ENCODE peak calls at places on chromosomes 13 and 19, in six cellular contexts. One of them, this sample, is unnamed.

GRCh38 chr19:43628646-43629326 is 9.4 kb upstream of the ZNF428 start:
- DNase-seq in HepG2: no peak
- DNase-seq in HCT116: no peak
- DNase-seq in SK-N-SH: no peak
- DNase-seq in H1: no peak
- DNase-seq in GM12878: no peak
- DNase-seq in this sample: no peak

GRCh38 chr13:46716821-46717220 is 80.1 kb downstream of the ESD start:
- DNase-seq in HepG2: no peak
- DNase-seq in HCT116: no peak
- DNase-seq in SK-N-SH: no peak
- DNase-seq in H1: no peak
- DNase-seq in GM12878: no peak
- DNase-seq in this sample: no peak

GRCh38 chr19:52138614-52139290 is 986 bp downstream of the ZNF616 start:
- DNase-seq in SK-N-SH: peak; percentile 61
- DNase-seq in HCT116: no peak
- DNase-seq in GM12878: no peak
- DNase-seq in H1: peak; percentile 13
- DNase-seq in HepG2: peak; percentile 34
- DNase-seq in this sample: peak; percentile 49

GRCh38 chr19:23054456-23054855 is 51.5 kb upstream of the ZNF728 start:
- DNase-seq in HCT116: no peak
- DNase-seq in HepG2: no peak
- DNase-seq in GM12878: no peak
- DNase-seq in H1: no peak
- DNase-seq in SK-N-SH: no peak
- DNase-seq in this sample: no peak

GRCh38 chr13:50576156-50576555 is 267.3 kb downstream of the DLEU7 start:
- DNase-seq in HCT116: no peak
- DNase-seq in H1: no peak
- DNase-seq in HepG2: no peak
- DNase-seq in GM12878: no peak
- DNase-seq in SK-N-SH: no peak
- DNase-seq in this sample: no peak

GRCh38 chr13:110129076-110129475 is 177.9 kb downstream of the COL4A1 start:
- DNase-seq in HepG2: no peak
- DNase-seq in HCT116: no peak
- DNase-seq in GM12878: no peak
- DNase-seq in H1: no peak
- DNase-seq in SK-N-SH: no peak
- DNase-seq in this sample: no peak

GRCh38 chr13:41955605-41956004 is 5.3 kb downstream of the VWA8 start:
- DNase-seq in HepG2: no peak
- DNase-seq in SK-N-SH: no peak
- DNase-seq in H1: no peak
- DNase-seq in GM12878: no peak
- DNase-seq in HCT116: no peak
- DNase-seq in this sample: no peak

GRCh38 chr13:108947551-108948030 is 318.2 kb downstream of the MYO16 start:
- DNase-seq in HepG2: no peak
- DNase-seq in H1: no peak
- DNase-seq in GM12878: no peak
- DNase-seq in SK-N-SH: no peak
- DNase-seq in HCT116: no peak
- DNase-seq in this sample: no peak

GRCh38 chr13:106917673-106918652 is 350.0 kb upstream of the ARGLU1 start:
- DNase-seq in HepG2: no peak
- DNase-seq in GM12878: no peak
- DNase-seq in H1: peak; percentile 34
- DNase-seq in SK-N-SH: peak; percentile 91
- DNase-seq in HCT116: peak; percentile 22
- DNase-seq in this sample: peak; percentile 51

GRCh38 chr13:112726018-112726767 is 36.4 kb downstream of the ATP11A start:
- DNase-seq in SK-N-SH: no peak
- DNase-seq in HCT116: no peak
- DNase-seq in H1: no peak
- DNase-seq in HepG2: no peak
- DNase-seq in GM12878: no peak
- DNase-seq in this sample: no peak

GRCh38 chr13:75636339-75637095 is 387 bp downstream of the LMO7 start:
- DNase-seq in GM12878: no peak
- DNase-seq in H1: no peak
- DNase-seq in HCT116: no peak
- DNase-seq in SK-N-SH: peak; percentile 67
- DNase-seq in HepG2: peak; percentile 18
- DNase-seq in this sample: peak; percentile 6

GRCh38 chr13:113742000-113742441 is 17.0 kb upstream of the TMEM255B start:
- DNase-seq in SK-N-SH: peak; percentile 82
- DNase-seq in HepG2: peak; percentile 95
- DNase-seq in GM12878: no peak
- DNase-seq in H1: no peak
- DNase-seq in HCT116: peak; percentile 19
- DNase-seq in this sample: peak; percentile 45

DNA sequence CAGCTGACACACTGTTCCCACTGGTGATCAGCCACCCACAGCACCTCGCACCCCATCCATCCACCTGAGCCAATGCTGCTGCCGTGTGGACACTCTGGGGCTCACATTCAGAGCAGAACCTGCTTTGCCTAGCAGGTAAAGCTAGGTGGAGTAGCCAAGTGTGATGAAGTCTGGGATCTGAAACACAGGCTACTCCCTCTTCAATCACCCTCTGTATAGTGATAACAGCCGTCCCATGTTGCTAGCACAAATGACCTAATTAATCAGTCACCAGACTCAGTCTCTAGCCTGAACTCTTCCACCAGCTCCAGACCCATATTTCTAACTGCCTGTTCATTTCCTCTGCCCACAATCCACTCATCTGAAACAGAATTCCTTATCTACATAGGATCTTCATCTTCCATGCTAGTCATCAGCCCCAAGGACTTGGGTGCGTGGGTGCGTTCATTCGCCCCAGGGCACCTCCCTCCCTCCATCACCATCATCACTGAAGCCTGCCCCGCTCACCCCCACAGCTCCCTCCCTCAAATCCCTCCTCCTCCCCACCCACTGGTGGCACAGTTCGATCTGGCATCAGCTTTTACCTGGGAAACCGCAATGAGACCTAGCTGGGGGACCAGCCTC is 19.8 kb downstream of the STK24 start:
- DNase-seq in HCT116: no peak
- DNase-seq in HepG2: no peak
- DNase-seq in GM12878: no peak
- DNase-seq in H1: no peak
- DNase-seq in SK-N-SH: peak; percentile 52
- DNase-seq in this sample: no peak
- TF ChIP-seq YY1 in HCT116: no peak
- TF ChIP-seq YY1 in HepG2: no peak
- TF ChIP-seq YY1 in GM12878: no peak
- TF ChIP-seq YY1 in H1: no peak
- TF ChIP-seq YY1 in SK-N-SH: no peak
- TF ChIP-seq YY1 in this sample: no peak

GRCh38 chr19:55253264-55253663 is 5.6 kb downstream of the PPP6R1 start:
- DNase-seq in GM12878: no peak
- DNase-seq in HCT116: no peak
- DNase-seq in HepG2: no peak
- DNase-seq in SK-N-SH: no peak
- DNase-seq in H1: no peak
- DNase-seq in this sample: no peak

GRCh38 chr19:55255618-55256423 is 3.0 kb downstream of the PPP6R1 start:
- DNase-seq in GM12878: peak; percentile 39
- DNase-seq in H1: no peak
- DNase-seq in SK-N-SH: no peak
- DNase-seq in HepG2: peak; percentile 47
- DNase-seq in HCT116: no peak
- DNase-seq in this sample: peak; percentile 51

GRCh38 chr19:55254625-55254977 is 4.2 kb downstream of the PPP6R1 start:
- DNase-seq in GM12878: no peak
- DNase-seq in SK-N-SH: no peak
- DNase-seq in H1: no peak
- DNase-seq in HCT116: no peak
- DNase-seq in HepG2: no peak
- DNase-seq in this sample: no peak

GRCh38 chr19:55252760-55253159 is 6.1 kb downstream of the PPP6R1 start:
- DNase-seq in GM12878: no peak
- DNase-seq in HepG2: no peak
- DNase-seq in HCT116: no peak
- DNase-seq in H1: no peak
- DNase-seq in SK-N-SH: no peak
- DNase-seq in this sample: no peak

GRCh38 chr19:55253842-55254624 is 4.8 kb downstream of the PPP6R1 start:
- DNase-seq in GM12878: peak; percentile 77
- DNase-seq in HepG2: no peak
- DNase-seq in H1: no peak
- DNase-seq in SK-N-SH: no peak
- DNase-seq in HCT116: no peak
- DNase-seq in this sample: no peak
- TF ChIP-seq JUND in GM12878: no peak
- TF ChIP-seq JUND in HepG2: no peak
- TF ChIP-seq JUND in H1: no peak
- TF ChIP-seq JUND in SK-N-SH: no peak
- TF ChIP-seq JUND in HCT116: no peak
- TF ChIP-seq JUND in this sample: no peak

DNA sequence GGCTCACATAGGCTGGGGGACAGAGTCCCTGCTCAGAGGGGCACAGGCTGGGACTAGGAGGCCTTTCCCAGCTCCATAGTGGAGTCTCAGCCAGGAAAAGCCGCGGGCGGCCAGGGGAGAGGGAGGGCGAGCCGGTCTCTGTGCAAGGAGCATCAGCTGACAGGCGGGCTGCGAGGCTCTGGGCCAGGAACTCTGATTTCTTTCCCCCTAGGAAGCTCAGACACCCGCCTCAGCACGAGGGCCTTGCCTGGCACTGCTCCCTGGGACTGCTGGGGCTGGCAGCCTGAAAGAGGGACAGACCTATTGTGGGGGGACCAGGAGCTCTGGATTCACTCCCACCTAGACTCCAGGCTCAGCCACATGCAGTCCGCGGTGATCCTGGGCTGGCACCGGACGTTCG is 2.2 kb upstream of the PLK5 start:
- DNase-seq in GM12878: no peak
- DNase-seq in H1: no peak
- DNase-seq in HCT116: no peak
- DNase-seq in HepG2: no peak
- DNase-seq in SK-N-SH: no peak
- DNase-seq in this sample: no peak
- TF ChIP-seq YY1 in GM12878: no peak
- TF ChIP-seq YY1 in H1: no peak
- TF ChIP-seq YY1 in HCT116: no peak
- TF ChIP-seq YY1 in HepG2: no peak
- TF ChIP-seq YY1 in SK-N-SH: no peak
- TF ChIP-seq YY1 in this sample: no peak

DNA sequence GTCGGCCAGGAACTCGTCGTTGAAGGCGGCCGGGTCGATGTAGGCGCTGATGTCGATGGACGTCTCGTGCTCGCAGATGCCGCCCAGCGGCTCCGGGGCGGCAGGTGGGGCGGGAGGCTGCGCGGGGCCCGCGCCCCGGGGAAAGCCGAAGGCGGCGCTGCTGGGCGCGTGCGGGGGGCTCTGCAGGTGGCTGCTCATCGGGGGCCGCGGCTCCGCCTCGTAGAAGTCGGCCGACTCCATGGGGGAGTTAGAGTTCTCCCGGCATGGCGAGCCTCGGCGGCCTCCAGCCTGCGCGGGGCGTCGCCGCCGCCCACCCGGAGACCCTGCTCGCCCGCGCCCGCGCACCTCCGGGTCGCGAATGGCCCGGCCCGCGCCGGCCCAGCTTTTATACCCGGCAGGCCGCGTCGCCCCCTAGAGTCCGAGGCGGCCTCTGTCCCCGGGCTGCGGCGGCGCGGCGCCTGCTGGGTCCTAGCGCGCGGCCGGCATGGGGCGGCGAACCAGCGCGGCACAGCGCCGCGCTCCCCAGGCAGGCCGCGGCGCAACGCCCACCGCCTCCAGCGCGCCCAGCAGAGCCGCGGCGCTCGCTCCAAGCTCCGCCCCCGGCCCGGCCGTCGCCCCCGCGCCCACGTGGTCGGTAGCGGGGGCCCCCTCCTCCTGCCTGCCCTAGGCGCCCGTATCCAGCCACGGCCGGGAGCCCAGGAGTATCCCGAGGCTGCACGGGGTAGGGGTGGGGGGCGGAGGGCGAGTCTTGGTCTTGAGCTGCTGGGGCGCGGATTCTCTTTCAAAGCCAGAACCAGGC is at the start of gene CEBPA:
- DNase-seq in GM12878: no peak
- DNase-seq in HepG2: peak; percentile 78
- DNase-seq in H1: peak; percentile 58
- DNase-seq in SK-N-SH: peak; percentile 96
- DNase-seq in HCT116: peak; percentile 70
- DNase-seq in this sample: peak; percentile 89
- TF ChIP-seq JUND in GM12878: no peak
- TF ChIP-seq JUND in HepG2: no peak
- TF ChIP-seq JUND in H1: no peak
- TF ChIP-seq JUND in SK-N-SH: no peak
- TF ChIP-seq JUND in HCT116: no peak
- TF ChIP-seq JUND in this sample: no peak

DNA sequence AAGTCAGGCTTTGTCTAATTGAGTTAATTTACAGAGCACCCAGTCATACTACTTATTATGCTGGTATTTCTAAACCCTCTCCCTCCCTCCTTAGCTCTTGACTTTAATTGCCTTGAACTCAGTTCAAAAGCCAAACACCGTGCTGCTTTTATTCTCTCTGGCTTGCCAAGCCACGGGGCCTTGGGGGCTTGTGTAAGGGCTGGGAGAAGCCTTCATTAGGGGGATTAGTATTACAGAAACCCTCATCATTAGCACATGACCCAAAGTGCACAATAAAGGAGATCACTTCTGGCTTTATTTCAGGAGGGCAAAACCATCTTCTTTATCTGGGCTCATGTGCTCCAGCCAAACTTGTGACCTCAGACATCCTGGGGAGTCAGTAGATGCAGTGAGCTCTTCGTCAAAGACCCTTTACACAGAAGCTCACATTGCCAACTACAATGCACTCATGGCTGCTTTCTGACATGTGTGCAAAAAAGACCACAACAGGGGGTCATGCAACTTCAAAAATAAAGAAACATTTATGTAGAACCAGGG is at the start of gene DCT:
- DNase-seq in HepG2: no peak
- DNase-seq in SK-N-SH: no peak
- DNase-seq in GM12878: no peak
- DNase-seq in HCT116: no peak
- DNase-seq in H1: no peak
- DNase-seq in this sample: no peak
- TF ChIP-seq YY1 in HepG2: no peak
- TF ChIP-seq YY1 in SK-N-SH: no peak
- TF ChIP-seq YY1 in GM12878: no peak
- TF ChIP-seq YY1 in HCT116: no peak
- TF ChIP-seq YY1 in H1: no peak
- TF ChIP-seq YY1 in this sample: no peak

This sample was measured in K562.